ENCODE peak calls at places on chromosomes 16 and 17, in four cellular contexts. One of them, this sample, is unnamed.
A peak's percentile ranks its signal among the peaks of the same experiment; 100 is the strongest.

GRCh38 chr16:2799852-2800226 is 1.6 kb downstream of the PRSS41 start:
- DNase-seq in GM23248: peak; percentile 30
- DNase-seq in PC-3: peak; percentile 75
- DNase-seq in OCI-LY7: no peak
- DNase-seq in this sample: no peak

GRCh38 chr16:87391324-87391949 is 699 bp upstream of the MAP1LC3B start:
- DNase-seq in GM23248: peak; percentile 65
- DNase-seq in PC-3: no peak
- DNase-seq in OCI-LY7: peak; percentile 13
- DNase-seq in this sample: no peak

GRCh38 chr16:30030841-30031413 is at the start of gene TLCD3B:
- DNase-seq in GM23248: peak; percentile 34
- DNase-seq in PC-3: no peak
- DNase-seq in OCI-LY7: no peak
- DNase-seq in this sample: no peak

GRCh38 chr17:21595086-21595485 is 97.2 kb upstream of the KCNJ18 start:
- DNase-seq in GM23248: no peak
- DNase-seq in PC-3: no peak
- DNase-seq in OCI-LY7: no peak
- DNase-seq in this sample: no peak

GRCh38 chr16:23343643-23344612 is 41.8 kb downstream of the SCNN1B start:
- DNase-seq in GM23248: no peak
- DNase-seq in PC-3: no peak
- DNase-seq in OCI-LY7: no peak
- DNase-seq in this sample: no peak

GRCh38 chr17:14790518-14790917 is 474.6 kb downstream of the PMP22 start:
- DNase-seq in GM23248: peak; percentile 29
- DNase-seq in PC-3: no peak
- DNase-seq in OCI-LY7: peak; percentile 86
- DNase-seq in this sample: no peak

GRCh38 chr16:46787909-46788308 is 39.8 kb upstream of the MYLK3 start:
- DNase-seq in GM23248: no peak
- DNase-seq in PC-3: no peak
- DNase-seq in OCI-LY7: peak; percentile 73
- DNase-seq in this sample: no peak

GRCh38 chr17:83186226-83186625 is 106.8 kb downstream of the METRNL start:
- DNase-seq in GM23248: peak; percentile 16
- DNase-seq in PC-3: no peak
- DNase-seq in OCI-LY7: no peak
- DNase-seq in this sample: no peak

GRCh38 chr16:54027126-54027922 is 259.3 kb downstream of the IRX3 start:
- DNase-seq in GM23248: peak; percentile 59
- DNase-seq in PC-3: peak; percentile 6
- DNase-seq in OCI-LY7: no peak
- DNase-seq in this sample: no peak

GRCh38 chr16:75701361-75701760 is at the start of gene DUXB:
- DNase-seq in GM23248: no peak
- DNase-seq in PC-3: no peak
- DNase-seq in OCI-LY7: no peak
- DNase-seq in this sample: no peak

GRCh38 chr16:75697571-75697970 is 3.7 kb downstream of the DUXB start:
- DNase-seq in GM23248: no peak
- DNase-seq in PC-3: no peak
- DNase-seq in OCI-LY7: no peak
- DNase-seq in this sample: no peak

GRCh38 chr16:75702247-75702646 is 986 bp upstream of the DUXB start:
- DNase-seq in GM23248: peak; percentile 7
- DNase-seq in PC-3: no peak
- DNase-seq in OCI-LY7: no peak
- DNase-seq in this sample: no peak

GRCh38 chr16:75703341-75703740 is 2.1 kb upstream of the DUXB start:
- DNase-seq in GM23248: peak; percentile 59
- DNase-seq in PC-3: no peak
- DNase-seq in OCI-LY7: no peak
- DNase-seq in this sample: no peak
- TF ChIP-seq EZH2phosphoT487 in GM23248: no peak
- TF ChIP-seq EZH2phosphoT487 in PC-3: no peak
- TF ChIP-seq EZH2phosphoT487 in OCI-LY7: no peak
- TF ChIP-seq EZH2phosphoT487 in this sample: no peak

GRCh38 chr17:10021239-10021638 is 116.2 kb upstream of the RCVRN start:
- DNase-seq in GM23248: no peak
- DNase-seq in PC-3: no peak
- DNase-seq in OCI-LY7: no peak
- DNase-seq in this sample: peak; percentile 30

GRCh38 chr17:10022416-10022815 is 117.3 kb upstream of the RCVRN start:
- DNase-seq in GM23248: no peak
- DNase-seq in PC-3: no peak
- DNase-seq in OCI-LY7: no peak
- DNase-seq in this sample: no peak

GRCh38 chr17:10025224-10025623 is 120.2 kb upstream of the RCVRN start:
- DNase-seq in GM23248: no peak
- DNase-seq in PC-3: no peak
- DNase-seq in OCI-LY7: no peak
- DNase-seq in this sample: no peak

GRCh38 chr17:10018461-10018891 is 113.4 kb upstream of the RCVRN start:
- DNase-seq in GM23248: no peak
- DNase-seq in PC-3: no peak
- DNase-seq in OCI-LY7: no peak
- DNase-seq in this sample: no peak

DNA sequence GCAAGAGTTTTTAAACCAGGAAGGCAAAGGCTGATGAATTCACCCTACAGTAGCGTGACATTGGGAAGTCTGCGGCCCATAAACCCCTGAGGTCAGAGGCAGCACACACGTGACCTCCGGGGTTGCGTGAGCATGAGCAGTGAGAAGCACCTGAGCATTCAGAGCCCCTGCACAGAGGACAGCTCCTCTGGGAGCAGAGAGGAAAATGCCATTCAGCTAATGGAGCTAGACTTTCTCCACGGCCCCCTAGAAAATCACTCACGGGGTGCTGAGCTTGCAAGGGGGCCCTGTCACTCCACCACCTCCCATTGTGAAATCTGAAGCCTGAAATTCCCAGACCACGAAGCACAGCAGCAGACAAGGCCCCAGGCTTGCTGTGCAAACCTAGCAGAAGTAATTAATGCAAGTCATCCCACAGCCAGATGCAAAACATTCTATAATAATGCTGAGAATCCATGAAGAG is 114.9 kb upstream of the RCVRN start:
- DNase-seq in GM23248: no peak
- DNase-seq in PC-3: no peak
- DNase-seq in OCI-LY7: no peak
- DNase-seq in this sample: no peak
- TF ChIP-seq EZH2phosphoT487 in GM23248: no peak
- TF ChIP-seq EZH2phosphoT487 in PC-3: no peak
- TF ChIP-seq EZH2phosphoT487 in OCI-LY7: no peak
- TF ChIP-seq EZH2phosphoT487 in this sample: no peak

GRCh38 chr16:19524356-19524865 is 669 bp downstream of the CCP110 start:
- DNase-seq in GM23248: peak; percentile 48
- DNase-seq in PC-3: no peak
- DNase-seq in OCI-LY7: peak; percentile 31
- DNase-seq in this sample: peak; percentile 8

GRCh38 chr16:19522369-19523159 is 666 bp upstream of the GDE1 start:
- DNase-seq in GM23248: no peak
- DNase-seq in PC-3: peak; percentile 16
- DNase-seq in OCI-LY7: peak; percentile 38
- DNase-seq in this sample: no peak

GRCh38 chr16:19521471-19522368 is at the start of gene GDE1:
- DNase-seq in GM23248: peak; percentile 97
- DNase-seq in PC-3: peak; percentile 81
- DNase-seq in OCI-LY7: peak; percentile 94
- DNase-seq in this sample: peak; percentile 93

GRCh38 chr16:19523559-19524355 is at the start of gene CCP110:
- DNase-seq in GM23248: peak; percentile 100
- DNase-seq in PC-3: peak; percentile 94
- DNase-seq in OCI-LY7: peak; percentile 96
- DNase-seq in this sample: peak; percentile 96

GRCh38 chr16:19523184-19523558 is 571 bp upstream of the CCP110 start:
- DNase-seq in GM23248: no peak
- DNase-seq in PC-3: no peak
- DNase-seq in OCI-LY7: no peak
- DNase-seq in this sample: no peak
- TF ChIP-seq EZH2phosphoT487 in GM23248: no peak
- TF ChIP-seq EZH2phosphoT487 in PC-3: no peak
- TF ChIP-seq EZH2phosphoT487 in OCI-LY7: no peak
- TF ChIP-seq EZH2phosphoT487 in this sample: no peak

DNA sequence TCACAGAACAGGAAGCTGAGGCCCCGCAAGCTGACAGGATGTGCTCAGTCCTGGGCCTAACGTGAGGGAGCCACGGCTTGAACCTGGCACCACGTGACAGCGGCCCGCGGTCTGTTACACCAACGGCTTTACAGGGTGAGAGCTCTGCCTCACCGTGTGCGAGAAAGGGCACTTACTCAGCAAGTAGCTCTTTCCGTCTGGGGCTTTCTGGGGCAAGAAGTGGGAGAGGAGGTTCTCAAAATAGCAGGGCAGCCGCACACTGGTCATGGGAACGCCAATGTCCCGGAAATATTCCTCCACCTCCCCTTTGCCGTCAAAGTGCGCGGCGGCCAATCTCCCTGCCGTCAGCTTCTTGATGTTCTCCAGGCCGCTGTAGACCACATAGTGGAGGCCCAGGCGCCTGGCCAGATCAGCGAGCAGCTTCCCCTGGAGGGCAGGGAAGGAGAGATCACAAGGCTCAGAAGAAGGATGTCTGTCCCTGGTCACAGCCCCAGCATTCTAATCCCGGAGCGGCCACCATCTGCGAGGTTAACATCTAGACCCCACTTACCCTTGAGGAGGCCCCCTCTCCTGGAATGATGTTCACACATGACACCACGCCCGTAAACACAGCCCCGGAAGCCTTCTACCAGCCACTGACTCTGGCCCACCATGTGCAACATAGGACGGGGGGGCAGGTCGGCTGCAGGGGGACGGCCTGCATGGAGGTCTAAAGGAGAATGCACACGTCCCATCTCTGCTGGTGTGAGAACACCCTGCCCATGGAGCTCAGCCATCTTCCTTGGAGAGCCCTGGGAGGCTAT is 8.2 kb downstream of the NMRAL1 start:
- DNase-seq in GM23248: no peak
- DNase-seq in PC-3: no peak
- DNase-seq in OCI-LY7: no peak
- DNase-seq in this sample: no peak
- TF ChIP-seq EZH2phosphoT487 in GM23248: no peak
- TF ChIP-seq EZH2phosphoT487 in PC-3: no peak
- TF ChIP-seq EZH2phosphoT487 in OCI-LY7: no peak
- TF ChIP-seq EZH2phosphoT487 in this sample: no peak

GRCh38 chr17:65195716-65196115 is 58.5 kb downstream of the RGS9 start:
- DNase-seq in GM23248: no peak
- DNase-seq in PC-3: no peak
- DNase-seq in OCI-LY7: no peak
- DNase-seq in this sample: no peak

GRCh38 chr17:65196617-65197016 is 59.4 kb downstream of the RGS9 start:
- DNase-seq in GM23248: no peak
- DNase-seq in PC-3: no peak
- DNase-seq in OCI-LY7: no peak
- DNase-seq in this sample: no peak

GRCh38 chr17:65202833-65203571 is 65.8 kb downstream of the RGS9 start:
- DNase-seq in GM23248: no peak
- DNase-seq in PC-3: no peak
- DNase-seq in OCI-LY7: no peak
- DNase-seq in this sample: no peak

GRCh38 chr17:65194670-65195334 is 57.6 kb downstream of the RGS9 start:
- DNase-seq in GM23248: no peak
- DNase-seq in PC-3: no peak
- DNase-seq in OCI-LY7: no peak
- DNase-seq in this sample: no peak

DNA sequence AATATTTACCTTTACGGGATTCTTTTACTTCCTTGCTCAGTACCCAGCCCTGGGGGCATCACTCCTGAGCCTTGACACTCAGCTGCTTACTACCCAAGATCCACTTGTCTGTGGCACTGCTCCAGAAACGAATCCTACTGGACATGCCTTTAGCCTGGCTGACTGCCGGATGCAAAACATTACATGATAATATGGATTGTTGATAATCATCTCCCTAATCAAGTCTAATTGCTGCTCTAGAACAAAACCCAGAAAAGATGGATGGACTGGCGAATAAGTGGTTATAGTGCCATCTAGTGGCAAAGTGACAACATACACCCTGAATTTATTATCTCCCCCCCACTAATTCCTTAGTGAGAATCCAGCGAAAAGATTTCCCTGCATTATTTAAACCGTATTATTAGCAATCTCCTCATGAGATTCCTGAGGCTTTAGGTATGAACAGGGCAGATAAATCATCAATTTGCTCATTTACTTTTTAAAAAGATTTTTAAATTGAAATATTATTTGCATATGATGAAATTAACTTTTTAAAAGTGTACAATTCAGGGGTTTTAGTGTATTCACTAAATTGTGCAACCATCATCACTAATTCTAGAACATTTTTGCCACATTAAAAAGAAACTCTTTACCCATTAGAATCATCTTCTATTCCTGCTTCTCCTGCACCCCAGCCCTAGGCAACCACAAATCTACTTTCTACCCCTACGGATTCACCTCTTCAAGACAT is 61.6 kb downstream of the RGS9 start:
- DNase-seq in GM23248: peak; percentile 70
- DNase-seq in PC-3: peak; percentile 84
- DNase-seq in OCI-LY7: peak; percentile 81
- DNase-seq in this sample: peak; percentile 62
- TF ChIP-seq EZH2phosphoT487 in GM23248: no peak
- TF ChIP-seq EZH2phosphoT487 in PC-3: no peak
- TF ChIP-seq EZH2phosphoT487 in OCI-LY7: no peak
- TF ChIP-seq EZH2phosphoT487 in this sample: no peak

DNA sequence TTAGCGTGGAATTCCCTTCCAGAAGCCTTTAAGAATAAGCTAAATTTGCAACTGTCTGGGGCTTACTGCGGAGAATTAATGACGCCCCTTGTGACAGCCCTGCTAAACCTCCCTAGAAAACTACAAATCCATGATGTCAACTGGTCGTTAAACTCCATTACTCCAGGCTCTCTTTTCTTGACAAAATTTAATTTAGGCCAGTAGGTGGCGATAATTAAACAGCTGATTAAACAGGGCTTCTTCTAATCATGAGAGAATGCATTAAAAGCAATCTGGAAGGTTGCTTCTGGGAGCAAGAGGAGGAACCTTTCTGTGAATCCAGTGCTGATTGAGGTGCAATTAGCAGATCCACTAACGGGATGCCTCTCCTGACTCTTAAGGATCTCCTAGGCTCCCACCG is 8.1 kb upstream of the NLRP1 start:
- DNase-seq in GM23248: peak; percentile 64
- DNase-seq in PC-3: peak; percentile 79
- DNase-seq in OCI-LY7: peak; percentile 62
- DNase-seq in this sample: peak; percentile 67
- TF ChIP-seq EZH2phosphoT487 in GM23248: no peak
- TF ChIP-seq EZH2phosphoT487 in PC-3: no peak
- TF ChIP-seq EZH2phosphoT487 in OCI-LY7: no peak
- TF ChIP-seq EZH2phosphoT487 in this sample: no peak